ENCODE peak calls at places on chromosome 7, in ten cellular contexts. A is endothelial cell, X is pancreas, L is astrocyte, U is HFFc6, K is GM13977, R is body of pancreas, G is glutamatergic neuron, H is keratinocyte, Q is RWPE1. B is an unnamed sample.

GRCh38 chr7:44133295-44133694 is 7.8 kb downstream of the MYL7 start:
- DNase-seq in G (no peak), U (no peak), R (no peak), H (no peak), A (no peak), L (no peak), K (no peak), Q (no peak), X (no peak), B (no peak)

GRCh38 chr7:39086638-39087360 is 109.1 kb downstream of the POU6F2 start:
- DNase-seq in X (no peak), Q (no peak), G (peak), L (no peak), K (no peak), R (no peak), A (no peak), U (no peak), H (no peak), B (no peak)

GRCh38 chr7:28921822-28922221 is 36.3 kb downstream of the TRIL start:
- DNase-seq in K (peak), X (no peak), L (peak), H (peak), R (peak), Q (peak), G (peak), U (peak), A (peak), B (no peak)

GRCh38 chr7:155483868-155484325 is 26.0 kb downstream of the EN2 start:
- DNase-seq in R (no peak), X (peak), A (no peak), G (no peak), L (no peak), K (no peak), Q (peak), U (no peak), H (no peak), B (no peak)

GRCh38 chr7:97078023-97078988 is 39.2 kb upstream of the SDHAF3 start:
- DNase-seq in K (no peak), U (no peak), X (no peak), H (no peak), R (no peak), A (no peak), Q (no peak), L (no peak), G (no peak), B (no peak)

GRCh38 chr7:37322831-37323230 is 125.8 kb downstream of the ELMO1 start:
- DNase-seq in Q (no peak), A (no peak), R (no peak), H (no peak), U (no peak), X (no peak), G (no peak), K (no peak), L (no peak), B (no peak)

GRCh38 chr7:18590744-18591340 is 95.3 kb downstream of the HDAC9 start:
- DNase-seq in U (peak), Q (peak), A (no peak), X (no peak), G (no peak), H (no peak), K (no peak), L (peak), R (no peak), B (no peak)

GRCh38 chr7:44050915-44051560 is 6.5 kb downstream of the DBNL start:
- DNase-seq in L (no peak), Q (no peak), U (no peak), G (no peak), K (no peak), R (no peak), H (no peak), X (peak), A (no peak), B (no peak)

GRCh38 chr7:156096806-156097538 is 284.7 kb upstream of the SHH start:
- DNase-seq in L (peak), Q (no peak), G (no peak), U (no peak), X (no peak), K (no peak), R (no peak), A (no peak), H (no peak), B (no peak)

GRCh38 chr7:94417921-94418320 is 23.2 kb downstream of the COL1A2 start:
- DNase-seq in X (no peak), U (no peak), L (no peak), K (no peak), H (no peak), A (no peak), Q (no peak), R (no peak), G (no peak), B (no peak)

GRCh38 chr7:32088336-32088975 is 18.2 kb upstream of the PDE1C start:
- DNase-seq in K (no peak), R (no peak), G (peak), U (no peak), Q (no peak), H (no peak), X (no peak), A (no peak), L (peak), B (no peak)

GRCh38 chr7:82624337-82624736 is 180.8 kb upstream of the CACNA2D1 start:
- DNase-seq in H (no peak), L (peak), R (no peak), Q (no peak), U (peak), K (no peak), G (no peak), X (no peak), A (no peak), B (no peak)

GRCh38 chr7:111414374-111414773 is 147.9 kb downstream of the IMMP2L start:
- DNase-seq in K (no peak), A (no peak), Q (no peak), H (no peak), L (no peak), G (no peak), X (no peak), R (no peak), U (no peak), B (no peak)

GRCh38 chr7:76198202-76198601 is 3.5 kb upstream of the SRRM3 start:
- DNase-seq in X (no peak), L (no peak), K (no peak), U (no peak), R (no peak), Q (no peak), A (no peak), G (peak), H (no peak), B (no peak)

GRCh38 chr7:67870396-67870795 is 873.8 kb downstream of the TYW1 start:
- DNase-seq in X (no peak), R (no peak), A (no peak), L (no peak), K (no peak), H (no peak), G (no peak), U (no peak), Q (no peak), B (no peak)

GRCh38 chr7:70574314-70574713 is 557.6 kb upstream of the GALNT17 start:
- DNase-seq in G (no peak), R (no peak), X (no peak), H (no peak), A (no peak), Q (no peak), K (no peak), L (no peak), U (no peak), B (no peak)

GRCh38 chr7:20735346-20736065 is 51.2 kb downstream of the SP8 start:
- DNase-seq in R (no peak), U (no peak), X (no peak), L (no peak), H (no peak), A (no peak), Q (no peak), G (no peak), K (no peak), B (no peak)

GRCh38 chr7:121180436-121181063 is 148.2 kb upstream of the WNT16 start:
- DNase-seq in A (no peak), Q (no peak), G (no peak), U (no peak), R (no peak), K (peak), X (no peak), H (no peak), L (no peak), B (no peak)

GRCh38 chr7:72310301-72310700 is 101.8 kb downstream of the CALN1 start:
- DNase-seq in K (no peak), H (no peak), X (no peak), Q (no peak), U (no peak), A (no peak), R (no peak), G (no peak), L (no peak), B (no peak)

GRCh38 chr7:1555813-1556540 is at the start of gene TMEM184A:
- DNase-seq in G (peak), H (no peak), K (peak), A (no peak), U (no peak), R (peak), Q (peak), X (peak), L (no peak), B (peak)

GRCh38 chr7:128099204-128099671 is 68.0 kb upstream of the LRRC4 start:
- DNase-seq in X (no peak), R (no peak), G (no peak), A (no peak), K (no peak), U (no peak), L (peak), Q (no peak), H (no peak), B (no peak)

GRCh38 chr7:81669476-81670105 is 100.3 kb downstream of the HGF start:
- DNase-seq in G (peak), H (no peak), X (no peak), R (no peak), Q (no peak), A (no peak), L (no peak), U (no peak), K (no peak), B (no peak)

GRCh38 chr7:50657341-50657873 is 92.2 kb upstream of the DDC start:
- DNase-seq in A (no peak), R (peak), U (peak), K (no peak), G (no peak), X (no peak), Q (peak), H (no peak), L (no peak), B (no peak)

GRCh38 chr7:136874393-136875032 is 6.1 kb downstream of the CHRM2 start:
- DNase-seq in A (no peak), L (peak), K (no peak), X (no peak), H (no peak), Q (no peak), R (no peak), U (no peak), G (no peak), B (no peak)

GRCh38 chr7:92417913-92418312 is 29.4 kb upstream of the GATAD1 start:
- DNase-seq in U (no peak), R (no peak), Q (no peak), K (no peak), A (no peak), X (no peak), L (no peak), H (no peak), G (no peak), B (no peak)

GRCh38 chr7:11328309-11328708 is 354.6 kb downstream of the PHF14 start:
- DNase-seq in Q (no peak), L (peak), R (peak), H (no peak), X (no peak), K (no peak), G (peak), A (no peak), U (no peak), B (no peak)

GRCh38 chr7:134946260-134946659 is 40.0 kb upstream of the AGBL3 start:
- DNase-seq in U (no peak), R (no peak), A (no peak), G (no peak), X (no peak), K (no peak), L (no peak), H (no peak), Q (no peak), B (no peak)

GRCh38 chr7:1028775-1029636 is 15.3 kb upstream of the GPR146 start:
- DNase-seq in G (peak), Q (peak), U (peak), K (peak), X (peak), H (peak), L (peak), A (peak), R (peak), B (peak)

GRCh38 chr7:921071-921461 is 33.4 kb downstream of the ADAP1 start:
- DNase-seq in X (peak), R (no peak), K (no peak), U (no peak), G (peak), L (no peak), H (no peak), Q (no peak), A (no peak), B (peak)

GRCh38 chr7:115471891-115472290 is 550.0 kb downstream of the MDFIC start:
- DNase-seq in U (no peak), X (no peak), K (no peak), G (no peak), A (no peak), Q (no peak), H (no peak), R (no peak), L (peak), B (no peak)

GRCh38 chr7:4631664-4632171 is 50.4 kb upstream of the FOXK1 start:
- DNase-seq in A (peak), Q (peak), U (peak), X (peak), R (peak), H (no peak), L (peak), G (peak), K (no peak), B (peak)

GRCh38 chr7:4621401-4621800 is 60.7 kb upstream of the FOXK1 start:
- DNase-seq in X (no peak), Q (no peak), U (no peak), H (no peak), K (no peak), A (no peak), R (no peak), G (no peak), L (no peak), B (no peak)

GRCh38 chr7:4629287-4629905 is 52.7 kb upstream of the FOXK1 start:
- DNase-seq in A (no peak), L (no peak), Q (no peak), K (no peak), X (no peak), U (no peak), H (no peak), R (no peak), G (no peak), B (no peak)

GRCh38 chr7:4631021-4631663 is 51.0 kb upstream of the FOXK1 start:
- DNase-seq in L (no peak), R (no peak), A (no peak), U (no peak), H (no peak), K (no peak), X (no peak), G (no peak), Q (no peak), B (peak)

DNA sequence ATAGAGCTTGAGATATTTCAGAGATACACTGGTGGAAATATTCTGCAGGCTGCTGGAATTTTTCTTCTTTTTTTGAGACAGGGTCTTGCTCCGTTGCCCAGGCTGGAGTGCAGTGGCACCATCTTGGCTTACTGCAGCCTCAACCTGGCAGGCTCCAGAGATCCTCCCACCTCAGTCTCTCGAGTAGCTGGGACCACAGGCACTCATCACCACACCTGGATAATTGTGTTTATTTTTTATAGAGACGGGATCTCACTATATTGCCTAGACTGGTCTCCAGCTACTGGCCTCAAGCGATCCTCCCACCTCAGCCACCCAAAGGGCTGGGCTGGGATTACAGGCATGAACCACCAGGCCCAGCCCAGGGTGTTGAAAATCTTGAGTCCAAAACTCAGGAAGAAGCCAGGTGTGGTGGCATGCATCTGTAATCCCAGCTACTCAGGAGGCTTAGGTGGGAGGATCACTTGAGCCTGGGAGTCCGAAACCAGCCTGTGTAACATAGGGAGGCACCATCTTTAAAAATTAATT is 55.7 kb upstream of the FOXK1 start:
- DNase-seq in U (no peak), G (no peak), A (no peak), R (no peak), H (no peak), Q (no peak), L (no peak), K (no peak), X (no peak), B (no peak)
- TF ChIP-seq CTCF in U (no peak), G (no peak), A (no peak), R (no peak), H (no peak), Q (no peak), L (no peak), K (no peak), X (no peak), B (no peak)

GRCh38 chr7:142303650-142304049 is 45.8 kb upstream of the PRSS58 start:
- DNase-seq in X (no peak), U (no peak), H (no peak), A (peak), K (peak), G (no peak), Q (no peak), L (no peak), R (peak), B (no peak)
- TF ChIP-seq CTCF in X (peak), U (peak), H (peak), A (peak), K (peak), G (peak), Q (no peak), L (no peak), R (peak), B (peak)

GRCh38 chr7:25772802-25773201 is 379.2 kb upstream of the NFE2L3 start:
- DNase-seq in K (no peak), U (no peak), Q (no peak), H (no peak), L (no peak), R (no peak), A (no peak), G (no peak), X (no peak), B (no peak)

GRCh38 chr7:25774675-25775074 is 377.3 kb upstream of the NFE2L3 start:
- DNase-seq in L (no peak), H (no peak), G (no peak), R (no peak), U (no peak), X (no peak), Q (no peak), A (no peak), K (no peak), B (no peak)

GRCh38 chr7:25771491-25771890 is 380.5 kb upstream of the NFE2L3 start:
- DNase-seq in Q (no peak), R (no peak), L (no peak), A (no peak), X (no peak), U (no peak), K (no peak), H (no peak), G (no peak), B (no peak)

GRCh38 chr7:25770670-25771069 is 381.3 kb upstream of the NFE2L3 start:
- DNase-seq in Q (no peak), R (no peak), H (no peak), A (no peak), U (no peak), X (no peak), K (no peak), L (no peak), G (no peak), B (no peak)

DNA sequence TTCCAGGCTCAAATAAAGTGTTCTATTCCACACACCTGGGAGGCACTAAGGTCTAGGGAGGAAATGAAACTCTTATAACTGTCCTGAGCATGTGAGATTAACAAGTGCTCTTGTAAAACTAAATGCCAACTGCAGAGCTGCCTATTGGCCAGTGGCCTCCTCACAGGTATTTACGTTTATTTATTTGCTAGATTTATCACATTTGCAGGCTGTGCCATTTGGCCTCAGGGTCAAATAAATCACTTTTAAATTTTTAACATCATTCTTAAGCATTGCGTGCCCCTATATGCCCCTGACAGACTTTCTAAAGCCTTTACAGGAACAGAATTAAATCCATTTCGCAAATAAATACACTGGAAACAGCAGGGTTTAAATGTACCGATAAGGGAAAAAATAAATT is 381.8 kb upstream of the NFE2L3 start:
- DNase-seq in K (no peak), R (no peak), X (no peak), U (no peak), H (no peak), G (no peak), L (no peak), Q (no peak), A (no peak), B (no peak)
- TF ChIP-seq CTCF in K (no peak), R (no peak), X (no peak), U (no peak), H (no peak), G (no peak), L (no peak), Q (no peak), A (no peak), B (no peak)

DNA sequence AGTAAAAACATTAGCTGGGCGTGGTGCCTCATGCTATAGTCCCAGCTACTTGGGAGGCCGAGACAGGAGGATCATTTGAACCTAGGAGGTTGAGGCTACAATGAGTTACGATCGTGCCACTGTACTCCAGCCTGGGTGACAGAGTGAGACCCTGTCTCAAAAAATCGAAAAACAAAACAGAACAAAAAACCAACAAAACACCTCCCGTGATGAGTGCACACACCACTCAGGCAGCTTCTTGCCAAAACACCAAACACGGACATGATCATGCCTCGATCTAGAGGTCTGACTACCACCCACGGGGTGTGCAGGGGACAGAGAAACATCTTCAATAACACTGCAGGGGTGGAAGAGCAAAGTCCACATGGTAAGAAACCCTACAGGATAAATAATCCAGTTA is 44.4 kb downstream of the AMZ1 start:
- DNase-seq in Q (no peak), L (no peak), G (no peak), K (no peak), U (no peak), H (no peak), R (no peak), X (no peak), A (no peak), B (peak)
- TF ChIP-seq CTCF in Q (no peak), L (no peak), G (no peak), K (no peak), U (no peak), H (no peak), R (no peak), X (no peak), A (no peak), B (no peak)

DNA sequence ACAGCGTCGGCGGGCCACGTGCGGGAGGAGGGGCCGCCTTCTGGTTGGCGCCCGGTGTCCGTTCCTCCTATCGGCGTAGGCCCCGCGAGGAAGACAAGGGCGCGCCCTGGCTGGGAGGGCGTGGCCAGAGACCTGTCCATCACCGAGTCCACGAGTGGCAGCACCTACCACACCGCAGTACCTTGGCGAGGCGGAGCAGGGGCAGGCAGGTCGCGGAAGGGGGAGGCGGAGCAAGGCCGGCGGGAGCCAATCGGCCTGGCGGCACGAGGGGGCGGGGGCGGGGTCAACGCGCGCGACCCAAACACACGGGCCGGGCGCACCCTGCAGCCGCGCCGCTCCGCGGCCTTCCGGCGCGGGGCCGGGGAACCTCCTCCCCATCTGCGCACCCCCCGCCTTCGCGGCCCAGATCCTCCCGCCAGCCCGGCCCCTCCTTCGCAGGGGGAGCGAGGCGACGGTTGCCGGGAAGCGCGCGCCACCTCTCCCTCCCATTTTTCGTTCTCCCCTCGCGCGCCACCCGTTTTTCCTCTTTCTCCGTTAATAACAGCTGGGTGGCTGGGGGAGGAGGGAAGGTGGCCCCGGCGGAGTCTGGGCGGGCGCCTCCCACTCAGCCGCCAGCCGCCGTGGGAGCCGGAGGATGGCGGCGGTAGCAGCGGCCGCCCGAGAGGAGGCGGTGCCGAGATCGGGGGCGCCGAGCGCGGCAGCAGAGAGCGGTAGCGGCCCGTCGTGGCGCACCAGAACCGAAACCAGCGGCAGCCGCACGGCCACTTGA is at the start of gene ZNRF2:
- DNase-seq in H (peak), G (peak), X (peak), A (peak), Q (peak), L (peak), K (peak), R (peak), U (peak), B (peak)
- TF ChIP-seq CTCF in H (peak), G (peak), X (peak), A (no peak), Q (peak), L (no peak), K (peak), R (peak), U (peak), B (peak)

GRCh38 chr7:131105803-131106680 is 221.6 kb upstream of the MKLN1 start:
- DNase-seq in X (peak), R (peak), K (peak), A (peak), Q (peak), H (no peak), U (peak), L (peak), G (peak), B (peak)
- TF ChIP-seq CTCF in X (no peak), R (no peak), K (no peak), A (no peak), Q (no peak), H (no peak), U (peak), L (no peak), G (no peak), B (no peak)

B was measured in right lobe of liver.